ENCODE peak calls at places on chromosomes 7 and 10, in eight cellular contexts. C is mucosa of descending colon, D is heart left ventricle, N is mammary epithelial cell, A is PC-9, Y is spleen, B is adrenal gland, R is neuronal stem cell. M is an unnamed sample. For H3K36me3 and H3K4me1, the result is how much of the 10 kb centered on the place peaks cover.

GRCh38 chr10:112769611-112770370 is 180.3 kb upstream of the TCF7L2 start:
- DNase-seq in C (no peak), D (no peak), N (no peak), A (no peak), Y (no peak), B (no peak), R (no peak), M (no peak)

GRCh38 chr10:72822342-72822986 is 71.1 kb upstream of the OIT3 start:
- DNase-seq in C (no peak), D (no peak), N (no peak), A (no peak), Y (no peak), B (no peak), R (no peak), M (no peak)

GRCh38 chr7:141654551-141654950 is 47.4 kb downstream of the DENND11 start:
- DNase-seq in C (peak), D (no peak), N (peak), A (peak), Y (no peak), B (peak), R (peak), M (peak)

GRCh38 chr10:125868372-125868975 is 12.6 kb downstream of the DHX32 start:
- DNase-seq in C (no peak), D (no peak), N (peak), A (peak), Y (no peak), B (no peak), R (no peak), M (no peak)

GRCh38 chr10:79246606-79247275 is 100.5 kb upstream of the PPIF start:
- DNase-seq in C (peak), D (peak), N (no peak), A (no peak), Y (no peak), B (peak), R (no peak), M (no peak)

GRCh38 chr7:91894781-91895480 is 14.4 kb upstream of the MTERF1 start:
- DNase-seq in C (no peak), D (no peak), N (no peak), A (no peak), Y (no peak), B (no peak), R (no peak), M (no peak)

GRCh38 chr10:2575460-2575859 is 491.9 kb upstream of the PFKP start:
- DNase-seq in C (no peak), D (no peak), N (no peak), A (no peak), Y (no peak), B (no peak), R (no peak), M (no peak)

GRCh38 chr10:120503695-120504094 is 46.7 kb downstream of the PLPP4 start:
- DNase-seq in C (no peak), D (no peak), N (no peak), A (no peak), Y (no peak), B (no peak), R (no peak), M (no peak)

GRCh38 chr7:127751062-127751722 is 99.2 kb downstream of the SND1 start:
- DNase-seq in C (no peak), D (no peak), N (peak), A (no peak), Y (no peak), B (no peak), R (peak), M (no peak)

GRCh38 chr10:106474891-106475290 is 689.6 kb downstream of the SORCS1 start:
- DNase-seq in C (no peak), D (no peak), N (peak), A (no peak), Y (no peak), B (no peak), R (no peak), M (no peak)

GRCh38 chr10:122152544-122152943 is 118.6 kb upstream of the BTBD16 start:
- DNase-seq in C (no peak), D (peak), N (no peak), A (no peak), Y (peak), B (peak), R (no peak), M (no peak)

GRCh38 chr10:93462881-93463280 is 19.3 kb downstream of the MYOF start:
- DNase-seq in C (no peak), D (no peak), N (peak), A (no peak), Y (no peak), B (peak), R (no peak), M (no peak)

GRCh38 chr7:81407094-81407493 is 362.8 kb downstream of the HGF start:
- DNase-seq in C (no peak), D (no peak), N (no peak), A (no peak), Y (no peak), B (no peak), R (no peak), M (no peak)

GRCh38 chr10:52308251-52309031 is 5.6 kb upstream of the DKK1 start:
- DNase-seq in C (peak), D (peak), N (peak), A (peak), Y (peak), B (peak), R (peak), M (no peak)

DNA sequence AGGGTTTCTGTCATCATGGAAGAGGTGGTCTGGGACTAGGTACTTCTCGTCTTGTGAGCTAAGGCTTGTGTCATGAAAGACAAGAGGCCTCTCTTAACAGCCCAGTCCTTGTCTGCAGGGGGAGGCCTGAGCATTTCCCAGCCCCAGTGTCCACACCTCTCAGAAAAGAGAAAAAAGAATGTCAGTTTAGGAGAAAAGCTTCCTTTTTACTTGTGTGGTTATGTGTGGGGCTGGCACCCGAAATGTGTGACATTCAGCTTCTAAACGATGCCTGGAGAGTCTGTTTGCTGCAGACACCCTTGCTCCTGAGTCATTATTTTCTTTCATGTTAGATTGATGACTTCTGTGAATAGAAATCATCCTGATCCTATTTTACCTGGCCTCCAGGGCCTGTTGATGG is 67.4 kb downstream of the LANCL2 start:
- DNase-seq in C (no peak), D (no peak), N (no peak), A (no peak), Y (no peak), B (no peak), R (no peak), M (no peak)
- H3K36me3 ChIP-seq in C (under half), D (under half), N (under half), A (under half), Y (under half), B (under half), R (under half), M (under half)

GRCh38 chr7:100153713-100154519 is 4.6 kb downstream of the TRAPPC14 start:
- DNase-seq in C (peak), D (no peak), N (no peak), A (no peak), Y (no peak), B (no peak), R (no peak), M (no peak)
- H3K4me1 ChIP-seq in C (half or more), D (half or more), N (under half), A (under half), Y (half or more), B (under half), R (under half), M (under half)

GRCh38 chr10:56622335-56622973 is 261.4 kb upstream of the ZWINT start:
- DNase-seq in C (no peak), D (no peak), N (no peak), A (no peak), Y (no peak), B (no peak), R (no peak), M (no peak)
- H3K4me3 ChIP-seq in C (no peak), D (peak), N (no peak), A (peak), Y (no peak), B (no peak), R (no peak), M (no peak)

DNA sequence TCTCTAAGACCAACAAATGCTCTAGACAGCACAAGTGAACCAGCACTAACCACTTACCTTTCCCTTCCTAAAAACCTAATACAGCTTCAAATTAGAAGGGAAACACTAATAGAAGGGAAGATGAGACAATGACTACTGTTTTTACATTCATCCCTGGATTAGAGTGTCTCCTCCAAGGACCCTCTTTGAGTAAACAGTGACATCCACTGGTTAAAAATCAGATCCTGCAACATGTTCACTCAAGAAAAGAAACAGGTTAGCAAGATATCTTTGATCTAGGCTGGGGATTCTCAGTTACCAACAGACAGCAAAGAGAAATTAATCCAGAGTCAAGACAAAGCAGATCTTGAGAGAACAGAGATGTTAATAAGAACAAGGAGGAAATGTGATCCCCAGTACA is 177.7 kb upstream of the GHITM start:
- DNase-seq in C (no peak), D (no peak), N (no peak), A (no peak), Y (no peak), B (no peak), R (no peak), M (no peak)
- H3K36me3 ChIP-seq in C (under half), D (under half), N (under half), A (under half), Y (under half), B (under half), R (under half), M (under half)

DNA sequence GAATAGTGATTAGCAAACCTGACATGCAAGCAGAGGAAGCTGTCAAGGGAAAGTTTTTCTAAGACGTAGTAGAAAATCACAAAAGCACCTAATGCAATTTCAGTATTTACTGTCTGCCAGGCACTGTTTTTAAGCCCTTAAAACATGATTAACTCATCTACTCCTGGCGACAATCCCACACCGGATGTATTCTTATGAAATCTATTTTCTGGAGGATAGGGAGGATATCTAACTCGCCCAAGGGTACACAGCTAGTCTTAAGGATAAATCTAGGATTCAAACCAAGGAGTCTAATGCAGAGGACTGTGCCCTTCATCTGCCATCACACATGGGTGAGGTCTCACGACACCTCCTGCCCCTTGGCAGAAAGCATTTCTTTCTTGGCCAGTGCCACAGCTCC is 47.8 kb upstream of the FIGNL1 start:
- DNase-seq in C (no peak), D (no peak), N (peak), A (no peak), Y (no peak), B (peak), R (no peak), M (no peak)
- H3K4me1 ChIP-seq in C (under half), D (under half), N (under half), A (under half), Y (under half), B (half or more), R (under half), M (under half)

DNA sequence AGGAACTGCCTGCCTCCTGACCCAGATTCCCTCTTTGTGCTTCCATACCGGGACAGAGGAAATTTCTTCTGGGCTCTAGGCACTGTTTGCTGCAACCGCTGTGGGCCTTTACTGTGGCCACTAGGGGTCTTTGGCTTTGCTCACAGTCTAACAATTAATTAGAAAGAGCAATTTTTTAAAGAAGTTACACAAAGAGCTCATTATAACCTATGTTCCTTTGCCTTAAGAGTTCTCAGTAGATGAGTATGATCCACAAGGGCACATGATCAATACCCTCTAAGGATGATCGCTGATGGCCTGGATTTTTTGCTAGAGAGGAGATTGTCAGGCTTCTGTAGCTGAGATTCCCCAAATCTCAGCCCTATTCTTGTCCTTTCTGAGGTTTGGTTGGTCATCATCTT is 80.8 kb upstream of the RHOBTB1 start:
- DNase-seq in C (no peak), D (no peak), N (no peak), A (no peak), Y (no peak), B (peak), R (peak), M (no peak)
- H3K4me3 ChIP-seq in C (no peak), D (no peak), N (no peak), A (no peak), Y (no peak), B (no peak), R (no peak), M (no peak)

GRCh38 chr10:18620856-18621255 is 30.5 kb downstream of the NSUN6 start:
- DNase-seq in C (no peak), D (no peak), N (no peak), A (no peak), Y (no peak), B (no peak), R (no peak), M (no peak)
- H3K36me3 ChIP-seq in C (under half), D (under half), N (under half), A (under half), Y (under half), B (under half), R (under half), M (under half)

GRCh38 chr10:71715026-71715425 is 4.6 kb downstream of the C10orf105 start:
- DNase-seq in C (no peak), D (no peak), N (no peak), A (no peak), Y (no peak), B (no peak), R (no peak), M (no peak)
- H3K4me1 ChIP-seq in C (under half), D (half or more), N (under half), A (under half), Y (half or more), B (under half), R (under half), M (under half)

GRCh38 chr10:58515296-58515956 is 2.8 kb downstream of the BICC1 start:
- DNase-seq in C (no peak), D (no peak), N (peak), A (no peak), Y (no peak), B (no peak), R (no peak), M (no peak)

GRCh38 chr10:58513189-58514101 is 773 bp downstream of the BICC1 start:
- DNase-seq in C (peak), D (peak), N (peak), A (no peak), Y (peak), B (peak), R (peak), M (no peak)

GRCh38 chr10:58512470-58513188 is at the start of gene BICC1:
- DNase-seq in C (no peak), D (peak), N (peak), A (no peak), Y (peak), B (peak), R (peak), M (no peak)

GRCh38 chr10:58516118-58516517 is 3.4 kb downstream of the BICC1 start:
- DNase-seq in C (no peak), D (no peak), N (peak), A (no peak), Y (no peak), B (no peak), R (no peak), M (no peak)

DNA sequence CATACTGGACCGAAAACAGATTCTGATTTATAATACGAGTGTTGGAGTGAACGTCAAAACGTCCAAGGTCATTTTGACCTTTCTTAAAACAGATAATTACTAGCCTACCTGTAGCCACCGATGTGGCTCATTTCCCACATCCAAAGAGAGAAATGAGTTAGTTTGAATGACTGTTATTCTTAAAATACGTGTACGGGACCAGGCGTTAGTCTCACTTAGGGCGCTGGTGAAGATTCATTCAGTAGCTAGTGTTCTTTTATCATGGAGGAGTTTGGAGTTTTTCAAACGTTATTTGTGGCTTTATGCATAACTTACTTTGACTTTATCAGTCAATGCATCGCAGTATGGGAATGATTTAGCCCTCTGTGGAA is 1.4 kb downstream of the BICC1 start:
- DNase-seq in C (no peak), D (no peak), N (peak), A (no peak), Y (no peak), B (no peak), R (no peak), M (no peak)
- H3K4me3 ChIP-seq in C (no peak), D (peak), N (peak), A (no peak), Y (no peak), B (no peak), R (no peak), M (no peak)

DNA sequence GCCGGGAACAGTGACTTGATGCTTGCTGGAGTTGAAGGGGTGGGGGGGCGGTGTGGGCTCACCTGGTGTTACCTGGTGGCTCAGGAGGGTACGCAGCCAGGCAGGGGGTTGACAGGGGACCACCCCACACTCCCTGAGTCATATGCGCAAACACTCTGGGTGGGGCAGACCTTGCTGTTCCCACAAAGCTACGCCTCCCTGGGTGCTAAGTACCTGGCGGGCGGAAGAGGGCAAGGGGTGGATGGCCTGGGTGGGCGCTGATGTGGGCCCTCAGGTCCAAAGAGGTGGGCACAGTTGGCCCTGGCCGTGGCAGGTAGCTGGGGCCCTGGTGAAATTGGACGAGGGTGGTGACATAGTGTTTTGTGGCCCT is 13.9 kb downstream of the STX1A start:
- DNase-seq in C (no peak), D (no peak), N (no peak), A (peak), Y (no peak), B (no peak), R (no peak), M (no peak)
- H3K36me3 ChIP-seq in C (under half), D (under half), N (under half), A (under half), Y (under half), B (under half), R (under half), M (under half)

M was measured in iPS DF 6.9.